ENCODE peak calls at places on chromosomes 12 and 14, in nine cellular contexts. One of them, this sample, is unnamed.

GRCh38 chr14:103880986-103881926 is 33.9 kb upstream of the PPP1R13B start:
- DNase-seq in psoas muscle: no peak
- DNase-seq in heart left ventricle: peak
- DNase-seq in uterus: peak
- DNase-seq in body of pancreas: peak
- DNase-seq in GM06990: no peak
- DNase-seq in DND-41: no peak
- DNase-seq in ovary: peak
- DNase-seq in activated CD8-positive, alpha-beta T cell treated with anti-CD3 and anti-CD28 coated beads for 36 hours: no peak
- DNase-seq in this sample: no peak

GRCh38 chr12:115094163-115094816 is 410.3 kb upstream of the TBX3 start:
- DNase-seq in heart left ventricle: no peak
- DNase-seq in uterus: no peak
- DNase-seq in body of pancreas: no peak
- DNase-seq in GM06990: no peak
- DNase-seq in ovary: no peak
- DNase-seq in activated CD8-positive, alpha-beta T cell treated with anti-CD3 and anti-CD28 coated beads for 36 hours: no peak
- DNase-seq in psoas muscle: no peak
- DNase-seq in DND-41: no peak
- DNase-seq in this sample: no peak

GRCh38 chr12:88868062-88868461 is 287.8 kb upstream of the KITLG start:
- DNase-seq in ovary: no peak
- DNase-seq in heart left ventricle: no peak
- DNase-seq in psoas muscle: no peak
- DNase-seq in uterus: no peak
- DNase-seq in activated CD8-positive, alpha-beta T cell treated with anti-CD3 and anti-CD28 coated beads for 36 hours: no peak
- DNase-seq in body of pancreas: no peak
- DNase-seq in GM06990: no peak
- DNase-seq in DND-41: no peak
- DNase-seq in this sample: no peak

GRCh38 chr12:7072024-7072423 is 11.5 kb downstream of the C1S start:
- DNase-seq in uterus: no peak
- DNase-seq in psoas muscle: no peak
- DNase-seq in ovary: no peak
- DNase-seq in GM06990: no peak
- DNase-seq in heart left ventricle: no peak
- DNase-seq in body of pancreas: no peak
- DNase-seq in DND-41: no peak
- DNase-seq in activated CD8-positive, alpha-beta T cell treated with anti-CD3 and anti-CD28 coated beads for 36 hours: no peak
- DNase-seq in this sample: no peak

GRCh38 chr12:95963104-95963503 is 20.0 kb downstream of the AMDHD1 start:
- DNase-seq in psoas muscle: no peak
- DNase-seq in DND-41: no peak
- DNase-seq in heart left ventricle: no peak
- DNase-seq in uterus: no peak
- DNase-seq in body of pancreas: no peak
- DNase-seq in ovary: no peak
- DNase-seq in activated CD8-positive, alpha-beta T cell treated with anti-CD3 and anti-CD28 coated beads for 36 hours: no peak
- DNase-seq in GM06990: no peak
- DNase-seq in this sample: no peak

GRCh38 chr12:3753549-3754284 is 808 bp upstream of the CRACR2A start:
- DNase-seq in activated CD8-positive, alpha-beta T cell treated with anti-CD3 and anti-CD28 coated beads for 36 hours: peak
- DNase-seq in body of pancreas: no peak
- DNase-seq in DND-41: peak
- DNase-seq in ovary: peak
- DNase-seq in heart left ventricle: peak
- DNase-seq in GM06990: no peak
- DNase-seq in psoas muscle: peak
- DNase-seq in uterus: peak
- DNase-seq in this sample: no peak

GRCh38 chr14:59816931-59817330 is 53.6 kb downstream of the RTN1 start:
- DNase-seq in ovary: no peak
- DNase-seq in heart left ventricle: no peak
- DNase-seq in DND-41: no peak
- DNase-seq in psoas muscle: no peak
- DNase-seq in uterus: no peak
- DNase-seq in body of pancreas: no peak
- DNase-seq in GM06990: no peak
- DNase-seq in activated CD8-positive, alpha-beta T cell treated with anti-CD3 and anti-CD28 coated beads for 36 hours: no peak
- DNase-seq in this sample: no peak

GRCh38 chr12:22101749-22102243 is 55.8 kb downstream of the CMAS start:
- DNase-seq in activated CD8-positive, alpha-beta T cell treated with anti-CD3 and anti-CD28 coated beads for 36 hours: peak
- DNase-seq in heart left ventricle: peak
- DNase-seq in uterus: no peak
- DNase-seq in ovary: no peak
- DNase-seq in GM06990: peak
- DNase-seq in body of pancreas: no peak
- DNase-seq in DND-41: peak
- DNase-seq in psoas muscle: peak
- DNase-seq in this sample: no peak

GRCh38 chr12:84922721-84923120 is 10.1 kb upstream of the SLC6A15 start:
- DNase-seq in body of pancreas: no peak
- DNase-seq in psoas muscle: no peak
- DNase-seq in ovary: no peak
- DNase-seq in GM06990: no peak
- DNase-seq in DND-41: no peak
- DNase-seq in activated CD8-positive, alpha-beta T cell treated with anti-CD3 and anti-CD28 coated beads for 36 hours: no peak
- DNase-seq in heart left ventricle: no peak
- DNase-seq in uterus: no peak
- DNase-seq in this sample: no peak

GRCh38 chr14:68476212-68476964 is 316.5 kb downstream of the ZFP36L1 start:
- DNase-seq in psoas muscle: peak
- DNase-seq in DND-41: no peak
- DNase-seq in ovary: peak
- DNase-seq in body of pancreas: peak
- DNase-seq in uterus: peak
- DNase-seq in heart left ventricle: peak
- DNase-seq in activated CD8-positive, alpha-beta T cell treated with anti-CD3 and anti-CD28 coated beads for 36 hours: no peak
- DNase-seq in GM06990: peak
- DNase-seq in this sample: peak

GRCh38 chr12:95611676-95612309 is 60.5 kb upstream of the USP44 start:
- DNase-seq in body of pancreas: no peak
- DNase-seq in GM06990: no peak
- DNase-seq in uterus: no peak
- DNase-seq in psoas muscle: no peak
- DNase-seq in ovary: no peak
- DNase-seq in DND-41: no peak
- DNase-seq in activated CD8-positive, alpha-beta T cell treated with anti-CD3 and anti-CD28 coated beads for 36 hours: no peak
- DNase-seq in heart left ventricle: no peak
- DNase-seq in this sample: no peak

GRCh38 chr14:87066221-87066817 is 926.7 kb downstream of the GALC start:
- DNase-seq in body of pancreas: no peak
- DNase-seq in GM06990: no peak
- DNase-seq in DND-41: no peak
- DNase-seq in activated CD8-positive, alpha-beta T cell treated with anti-CD3 and anti-CD28 coated beads for 36 hours: no peak
- DNase-seq in ovary: no peak
- DNase-seq in heart left ventricle: no peak
- DNase-seq in psoas muscle: no peak
- DNase-seq in uterus: no peak
- DNase-seq in this sample: no peak

DNA sequence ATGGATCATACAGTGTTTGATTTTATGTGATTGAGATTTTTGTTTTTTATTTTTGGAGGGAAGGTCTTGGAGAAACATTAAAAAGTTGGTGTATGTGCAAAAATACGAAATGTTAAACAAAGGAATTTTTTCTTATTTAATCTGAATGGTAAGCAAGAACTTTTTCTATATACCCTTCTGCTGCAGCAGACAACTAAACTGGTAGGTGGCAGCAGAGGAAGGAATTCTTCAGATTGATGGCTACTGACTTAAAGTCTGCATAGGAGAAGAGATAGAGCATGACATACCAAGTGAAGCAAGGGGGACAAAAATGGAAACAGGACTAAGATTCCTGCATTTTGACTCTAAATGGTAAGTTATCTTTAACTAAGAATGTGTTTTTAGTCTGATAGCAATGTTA is 42.0 kb upstream of the A2ML1 start:
- DNase-seq in heart left ventricle: no peak
- DNase-seq in DND-41: no peak
- DNase-seq in body of pancreas: no peak
- DNase-seq in activated CD8-positive, alpha-beta T cell treated with anti-CD3 and anti-CD28 coated beads for 36 hours: peak
- DNase-seq in uterus: no peak
- DNase-seq in GM06990: no peak
- DNase-seq in ovary: no peak
- DNase-seq in psoas muscle: no peak
- DNase-seq in this sample: peak
- TF ChIP-seq CTCF in heart left ventricle: peak
- TF ChIP-seq CTCF in DND-41: peak
- TF ChIP-seq CTCF in body of pancreas: peak
- TF ChIP-seq CTCF in activated CD8-positive, alpha-beta T cell treated with anti-CD3 and anti-CD28 coated beads for 36 hours: peak
- TF ChIP-seq CTCF in uterus: no peak
- TF ChIP-seq CTCF in GM06990: peak
- TF ChIP-seq CTCF in ovary: no peak
- TF ChIP-seq CTCF in psoas muscle: no peak
- TF ChIP-seq CTCF in this sample: peak

DNA sequence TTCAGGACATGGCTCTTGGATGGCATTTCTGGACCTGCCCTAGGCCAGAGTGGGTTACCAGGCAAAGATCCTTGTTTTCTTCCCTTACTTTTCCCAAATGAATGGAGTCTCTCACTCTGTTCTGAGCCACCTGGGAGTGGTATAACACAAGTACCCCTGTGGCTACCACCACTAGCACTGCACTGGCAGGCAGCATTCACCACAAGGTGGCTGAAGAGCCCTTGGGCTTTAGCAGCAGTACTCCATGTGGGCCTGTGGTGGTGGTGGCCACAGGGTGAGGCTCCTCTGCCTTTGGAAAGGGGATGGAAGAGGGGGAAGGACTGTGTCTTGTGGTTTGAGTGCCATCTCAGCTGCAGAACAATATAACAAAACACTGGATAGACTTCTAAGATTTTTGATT is 38.0 kb upstream of the LMNTD1 start:
- DNase-seq in psoas muscle: no peak
- DNase-seq in body of pancreas: no peak
- DNase-seq in heart left ventricle: no peak
- DNase-seq in GM06990: no peak
- DNase-seq in ovary: no peak
- DNase-seq in DND-41: no peak
- DNase-seq in uterus: no peak
- DNase-seq in activated CD8-positive, alpha-beta T cell treated with anti-CD3 and anti-CD28 coated beads for 36 hours: no peak
- DNase-seq in this sample: no peak
- TF ChIP-seq CTCF in psoas muscle: no peak
- TF ChIP-seq CTCF in body of pancreas: no peak
- TF ChIP-seq CTCF in heart left ventricle: no peak
- TF ChIP-seq CTCF in GM06990: no peak
- TF ChIP-seq CTCF in ovary: no peak
- TF ChIP-seq CTCF in DND-41: peak
- TF ChIP-seq CTCF in uterus: no peak
- TF ChIP-seq CTCF in activated CD8-positive, alpha-beta T cell treated with anti-CD3 and anti-CD28 coated beads for 36 hours: no peak
- TF ChIP-seq CTCF in this sample: no peak

GRCh38 chr12:13962699-13963098 is 18.7 kb downstream of the GRIN2B start:
- DNase-seq in body of pancreas: no peak
- DNase-seq in uterus: no peak
- DNase-seq in DND-41: peak
- DNase-seq in ovary: no peak
- DNase-seq in heart left ventricle: no peak
- DNase-seq in activated CD8-positive, alpha-beta T cell treated with anti-CD3 and anti-CD28 coated beads for 36 hours: no peak
- DNase-seq in GM06990: no peak
- DNase-seq in psoas muscle: no peak
- DNase-seq in this sample: no peak

GRCh38 chr12:13964666-13965065 is 16.7 kb downstream of the GRIN2B start:
- DNase-seq in ovary: no peak
- DNase-seq in GM06990: no peak
- DNase-seq in body of pancreas: no peak
- DNase-seq in activated CD8-positive, alpha-beta T cell treated with anti-CD3 and anti-CD28 coated beads for 36 hours: no peak
- DNase-seq in psoas muscle: no peak
- DNase-seq in heart left ventricle: no peak
- DNase-seq in DND-41: no peak
- DNase-seq in uterus: no peak
- DNase-seq in this sample: no peak

GRCh38 chr12:13970803-13971202 is 10.6 kb downstream of the GRIN2B start:
- DNase-seq in DND-41: no peak
- DNase-seq in psoas muscle: no peak
- DNase-seq in body of pancreas: no peak
- DNase-seq in GM06990: no peak
- DNase-seq in ovary: no peak
- DNase-seq in heart left ventricle: no peak
- DNase-seq in activated CD8-positive, alpha-beta T cell treated with anti-CD3 and anti-CD28 coated beads for 36 hours: no peak
- DNase-seq in uterus: no peak
- DNase-seq in this sample: no peak

GRCh38 chr12:13973981-13974380 is 7.4 kb downstream of the GRIN2B start:
- DNase-seq in ovary: no peak
- DNase-seq in heart left ventricle: no peak
- DNase-seq in DND-41: no peak
- DNase-seq in activated CD8-positive, alpha-beta T cell treated with anti-CD3 and anti-CD28 coated beads for 36 hours: no peak
- DNase-seq in psoas muscle: no peak
- DNase-seq in uterus: no peak
- DNase-seq in body of pancreas: peak
- DNase-seq in GM06990: no peak
- DNase-seq in this sample: no peak

DNA sequence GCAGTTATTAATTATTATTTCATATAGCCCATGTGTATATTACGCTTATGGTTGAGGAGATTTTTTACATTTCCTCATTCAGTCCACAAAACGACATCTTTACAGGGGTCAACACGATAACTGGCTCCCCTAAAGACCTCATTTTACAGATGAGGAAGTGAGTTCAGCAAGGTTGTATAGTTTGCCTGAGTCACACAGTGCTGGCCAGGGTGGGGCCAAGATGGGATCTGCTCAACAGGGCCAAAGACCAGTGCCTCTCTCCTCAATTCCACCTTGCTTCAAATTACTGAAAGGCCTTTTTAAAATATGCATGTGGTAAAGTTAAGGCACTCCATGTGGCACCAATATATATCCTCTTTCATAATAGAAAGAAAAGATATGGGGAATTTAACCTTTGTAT is 13.1 kb downstream of the GRIN2B start:
- DNase-seq in ovary: no peak
- DNase-seq in DND-41: no peak
- DNase-seq in activated CD8-positive, alpha-beta T cell treated with anti-CD3 and anti-CD28 coated beads for 36 hours: no peak
- DNase-seq in heart left ventricle: no peak
- DNase-seq in body of pancreas: no peak
- DNase-seq in GM06990: no peak
- DNase-seq in psoas muscle: no peak
- DNase-seq in uterus: no peak
- DNase-seq in this sample: no peak
- TF ChIP-seq CTCF in ovary: no peak
- TF ChIP-seq CTCF in DND-41: no peak
- TF ChIP-seq CTCF in activated CD8-positive, alpha-beta T cell treated with anti-CD3 and anti-CD28 coated beads for 36 hours: no peak
- TF ChIP-seq CTCF in heart left ventricle: no peak
- TF ChIP-seq CTCF in body of pancreas: no peak
- TF ChIP-seq CTCF in GM06990: no peak
- TF ChIP-seq CTCF in psoas muscle: no peak
- TF ChIP-seq CTCF in uterus: no peak
- TF ChIP-seq CTCF in this sample: no peak

DNA sequence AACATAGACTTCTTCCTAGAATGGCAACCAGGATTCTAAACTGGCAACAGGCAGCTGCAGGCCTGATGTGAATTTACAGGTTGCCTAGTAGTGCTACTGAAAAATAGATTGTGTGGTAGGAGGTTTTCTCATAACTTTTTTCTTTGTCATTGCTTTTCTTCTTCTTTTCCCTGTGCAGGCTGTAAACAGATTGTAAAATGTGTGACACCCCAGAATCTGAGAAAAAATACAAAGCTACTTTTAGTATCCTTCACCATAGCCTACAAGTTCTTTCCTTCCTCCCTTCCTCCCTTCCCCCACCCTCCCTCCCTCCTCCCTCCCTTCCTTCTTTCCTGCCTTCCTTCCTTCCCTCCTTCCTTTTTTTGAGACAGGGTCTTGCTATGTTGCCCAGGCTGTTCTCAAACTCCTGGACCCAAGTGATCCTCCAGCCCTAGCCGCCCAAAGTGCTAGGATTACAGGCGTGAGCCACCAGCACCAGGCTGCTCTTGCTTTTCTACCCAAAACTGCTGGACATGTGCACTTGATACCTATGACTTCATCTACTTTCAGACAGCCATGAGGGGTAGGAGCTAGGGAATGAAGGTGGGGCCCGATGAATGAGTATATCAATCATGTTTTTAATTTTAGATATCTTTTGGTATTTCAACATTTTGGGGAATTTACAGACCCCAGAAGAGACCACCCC is 114.2 kb upstream of the EEA1 start:
- DNase-seq in ovary: no peak
- DNase-seq in DND-41: no peak
- DNase-seq in GM06990: no peak
- DNase-seq in psoas muscle: no peak
- DNase-seq in heart left ventricle: no peak
- DNase-seq in activated CD8-positive, alpha-beta T cell treated with anti-CD3 and anti-CD28 coated beads for 36 hours: no peak
- DNase-seq in uterus: no peak
- DNase-seq in body of pancreas: no peak
- DNase-seq in this sample: no peak
- TF ChIP-seq CTCF in ovary: no peak
- TF ChIP-seq CTCF in DND-41: no peak
- TF ChIP-seq CTCF in GM06990: no peak
- TF ChIP-seq CTCF in psoas muscle: no peak
- TF ChIP-seq CTCF in heart left ventricle: no peak
- TF ChIP-seq CTCF in activated CD8-positive, alpha-beta T cell treated with anti-CD3 and anti-CD28 coated beads for 36 hours: no peak
- TF ChIP-seq CTCF in uterus: no peak
- TF ChIP-seq CTCF in body of pancreas: no peak
- TF ChIP-seq CTCF in this sample: no peak